ENCODE peak calls at places on chromosomes 1 and 21, in nine cellular contexts. One of them, this sample, is unnamed.

GRCh38 chr1:90045853-90046563 is 51.1 kb downstream of the ZNF326 start:
- DNase-seq in naive B cell: no peak
- DNase-seq in mucosa of descending colon: no peak
- DNase-seq in body of pancreas: no peak
- DNase-seq in nephron progenitor cell: peak; percentile 40
- DNase-seq in aorta: no peak
- DNase-seq in fibroblast of lung: peak; percentile 29
- DNase-seq in sigmoid colon: no peak
- DNase-seq in HTR-8/SVneo: peak; percentile 4
- DNase-seq in this sample: no peak

GRCh38 chr1:93471911-93472310 is 24.0 kb downstream of the FNBP1L start:
- DNase-seq in naive B cell: no peak
- DNase-seq in mucosa of descending colon: no peak
- DNase-seq in body of pancreas: no peak
- DNase-seq in nephron progenitor cell: no peak
- DNase-seq in aorta: no peak
- DNase-seq in fibroblast of lung: peak; percentile 88
- DNase-seq in sigmoid colon: no peak
- DNase-seq in HTR-8/SVneo: no peak
- DNase-seq in this sample: peak; percentile 32

GRCh38 chr1:110070282-110070967 is at the start of gene ALX3:
- DNase-seq in naive B cell: no peak
- DNase-seq in mucosa of descending colon: no peak
- DNase-seq in body of pancreas: no peak
- DNase-seq in nephron progenitor cell: peak; percentile 41
- DNase-seq in aorta: no peak
- DNase-seq in fibroblast of lung: no peak
- DNase-seq in sigmoid colon: no peak
- DNase-seq in HTR-8/SVneo: no peak
- DNase-seq in this sample: no peak

GRCh38 chr21:46024983-46025860 is 43.7 kb downstream of the COL6A1 start:
- DNase-seq in naive B cell: no peak
- DNase-seq in mucosa of descending colon: no peak
- DNase-seq in body of pancreas: no peak
- DNase-seq in nephron progenitor cell: no peak
- DNase-seq in aorta: no peak
- DNase-seq in fibroblast of lung: no peak
- DNase-seq in sigmoid colon: no peak
- DNase-seq in HTR-8/SVneo: peak; percentile 64
- DNase-seq in this sample: no peak

GRCh38 chr1:25146382-25146855 is 85.9 kb downstream of the SYF2 start:
- DNase-seq in naive B cell: no peak
- DNase-seq in mucosa of descending colon: no peak
- DNase-seq in body of pancreas: no peak
- DNase-seq in nephron progenitor cell: no peak
- DNase-seq in aorta: no peak
- DNase-seq in fibroblast of lung: no peak
- DNase-seq in sigmoid colon: no peak
- DNase-seq in HTR-8/SVneo: no peak
- DNase-seq in this sample: no peak

GRCh38 chr1:10339815-10340214 is 59.0 kb upstream of the PGD start:
- DNase-seq in naive B cell: no peak
- DNase-seq in mucosa of descending colon: no peak
- DNase-seq in body of pancreas: peak; percentile 13
- DNase-seq in nephron progenitor cell: peak; percentile 36
- DNase-seq in aorta: no peak
- DNase-seq in fibroblast of lung: peak; percentile 30
- DNase-seq in sigmoid colon: no peak
- DNase-seq in HTR-8/SVneo: peak; percentile 6
- DNase-seq in this sample: no peak

GRCh38 chr1:219277304-219277840 is 103.7 kb downstream of the LYPLAL1 start:
- DNase-seq in naive B cell: no peak
- DNase-seq in mucosa of descending colon: no peak
- DNase-seq in body of pancreas: no peak
- DNase-seq in nephron progenitor cell: no peak
- DNase-seq in aorta: no peak
- DNase-seq in fibroblast of lung: no peak
- DNase-seq in sigmoid colon: no peak
- DNase-seq in HTR-8/SVneo: no peak
- DNase-seq in this sample: no peak

GRCh38 chr1:107501081-107501605 is 360.3 kb downstream of the NTNG1 start:
- DNase-seq in naive B cell: no peak
- DNase-seq in mucosa of descending colon: no peak
- DNase-seq in body of pancreas: no peak
- DNase-seq in nephron progenitor cell: no peak
- DNase-seq in aorta: no peak
- DNase-seq in fibroblast of lung: no peak
- DNase-seq in sigmoid colon: no peak
- DNase-seq in HTR-8/SVneo: no peak
- DNase-seq in this sample: no peak

GRCh38 chr1:184708084-184708676 is 46.5 kb downstream of the EDEM3 start:
- DNase-seq in naive B cell: no peak
- DNase-seq in mucosa of descending colon: no peak
- DNase-seq in body of pancreas: no peak
- DNase-seq in nephron progenitor cell: no peak
- DNase-seq in aorta: no peak
- DNase-seq in fibroblast of lung: no peak
- DNase-seq in sigmoid colon: no peak
- DNase-seq in HTR-8/SVneo: no peak
- DNase-seq in this sample: no peak

GRCh38 chr1:33863779-33864178 is at the start of gene HMGB4:
- DNase-seq in naive B cell: no peak
- DNase-seq in mucosa of descending colon: no peak
- DNase-seq in body of pancreas: no peak
- DNase-seq in nephron progenitor cell: no peak
- DNase-seq in aorta: no peak
- DNase-seq in fibroblast of lung: no peak
- DNase-seq in sigmoid colon: no peak
- DNase-seq in HTR-8/SVneo: no peak
- DNase-seq in this sample: no peak

GRCh38 chr1:225919906-225920305 is 4.1 kb downstream of the PYCR2 start:
- DNase-seq in naive B cell: no peak
- DNase-seq in mucosa of descending colon: no peak
- DNase-seq in body of pancreas: peak; percentile 93
- DNase-seq in nephron progenitor cell: no peak
- DNase-seq in aorta: peak; percentile 83
- DNase-seq in fibroblast of lung: peak; percentile 86
- DNase-seq in sigmoid colon: peak; percentile 92
- DNase-seq in HTR-8/SVneo: peak; percentile 54
- DNase-seq in this sample: no peak

GRCh38 chr1:244860078-244860477 is 4.3 kb downstream of the HNRNPU start:
- DNase-seq in naive B cell: no peak
- DNase-seq in mucosa of descending colon: no peak
- DNase-seq in body of pancreas: no peak
- DNase-seq in nephron progenitor cell: no peak
- DNase-seq in aorta: no peak
- DNase-seq in fibroblast of lung: no peak
- DNase-seq in sigmoid colon: no peak
- DNase-seq in HTR-8/SVneo: no peak
- DNase-seq in this sample: no peak

GRCh38 chr1:94014635-94015488 is 105.6 kb upstream of the GCLM start:
- DNase-seq in naive B cell: no peak
- DNase-seq in mucosa of descending colon: no peak
- DNase-seq in body of pancreas: no peak
- DNase-seq in nephron progenitor cell: no peak
- DNase-seq in aorta: no peak
- DNase-seq in fibroblast of lung: peak; percentile 37
- DNase-seq in sigmoid colon: no peak
- DNase-seq in HTR-8/SVneo: no peak
- DNase-seq in this sample: no peak

This sample was measured in brain pericyte.